ENCODE peak calls at places on chromosomes 12 and 14, in nine cellular contexts. One of them, this sample, is unnamed.

GRCh38 chr14:54374117-54374884 is 22.5 kb upstream of the CDKN3 start:
- DNase-seq in CD8-positive, alpha-beta T cell: no peak
- DNase-seq in CD8-positive, alpha-beta memory T cell: no peak
- DNase-seq in H54: no peak
- DNase-seq in OCI-LY7: no peak
- DNase-seq in activated T-helper 1 cell treated with anti-CD3 and anti-CD28 coated beads, Interleukin-2, amount 50 U/mL, for 16 hours: no peak
- DNase-seq in islet precursor cell: no peak
- DNase-seq in NCI-H1436: no peak
- DNase-seq in heart left ventricle: no peak
- DNase-seq in this sample: no peak

GRCh38 chr12:84874125-84874824 is 38.3 kb downstream of the SLC6A15 start:
- DNase-seq in heart left ventricle: no peak
- DNase-seq in NCI-H1436: peak
- DNase-seq in CD8-positive, alpha-beta T cell: no peak
- DNase-seq in activated T-helper 1 cell treated with anti-CD3 and anti-CD28 coated beads, Interleukin-2, amount 50 U/mL, for 16 hours: no peak
- DNase-seq in OCI-LY7: peak
- DNase-seq in islet precursor cell: no peak
- DNase-seq in CD8-positive, alpha-beta memory T cell: no peak
- DNase-seq in H54: no peak
- DNase-seq in this sample: peak

GRCh38 chr12:68850390-68850789 is 42.4 kb downstream of the MDM2 start:
- DNase-seq in islet precursor cell: no peak
- DNase-seq in H54: no peak
- DNase-seq in activated T-helper 1 cell treated with anti-CD3 and anti-CD28 coated beads, Interleukin-2, amount 50 U/mL, for 16 hours: no peak
- DNase-seq in CD8-positive, alpha-beta T cell: no peak
- DNase-seq in heart left ventricle: no peak
- DNase-seq in NCI-H1436: no peak
- DNase-seq in OCI-LY7: no peak
- DNase-seq in CD8-positive, alpha-beta memory T cell: no peak
- DNase-seq in this sample: no peak

GRCh38 chr12:52321433-52321832 is 235 bp upstream of the KRT83 start:
- DNase-seq in activated T-helper 1 cell treated with anti-CD3 and anti-CD28 coated beads, Interleukin-2, amount 50 U/mL, for 16 hours: no peak
- DNase-seq in heart left ventricle: no peak
- DNase-seq in islet precursor cell: no peak
- DNase-seq in NCI-H1436: no peak
- DNase-seq in H54: no peak
- DNase-seq in CD8-positive, alpha-beta memory T cell: no peak
- DNase-seq in CD8-positive, alpha-beta T cell: no peak
- DNase-seq in OCI-LY7: no peak
- DNase-seq in this sample: no peak

GRCh38 chr14:102146423-102146822 is 6.7 kb downstream of the WDR20 start:
- DNase-seq in H54: no peak
- DNase-seq in OCI-LY7: no peak
- DNase-seq in islet precursor cell: no peak
- DNase-seq in NCI-H1436: no peak
- DNase-seq in CD8-positive, alpha-beta T cell: no peak
- DNase-seq in heart left ventricle: no peak
- DNase-seq in activated T-helper 1 cell treated with anti-CD3 and anti-CD28 coated beads, Interleukin-2, amount 50 U/mL, for 16 hours: no peak
- DNase-seq in CD8-positive, alpha-beta memory T cell: no peak
- DNase-seq in this sample: no peak

GRCh38 chr12:4490973-4491372 is 45.4 kb upstream of the FGF6 start:
- DNase-seq in islet precursor cell: no peak
- DNase-seq in activated T-helper 1 cell treated with anti-CD3 and anti-CD28 coated beads, Interleukin-2, amount 50 U/mL, for 16 hours: no peak
- DNase-seq in CD8-positive, alpha-beta memory T cell: no peak
- DNase-seq in OCI-LY7: no peak
- DNase-seq in NCI-H1436: no peak
- DNase-seq in H54: no peak
- DNase-seq in CD8-positive, alpha-beta T cell: no peak
- DNase-seq in heart left ventricle: no peak
- DNase-seq in this sample: no peak

GRCh38 chr12:72295744-72296143 is 23.6 kb downstream of the TRHDE start:
- DNase-seq in NCI-H1436: no peak
- DNase-seq in CD8-positive, alpha-beta T cell: no peak
- DNase-seq in CD8-positive, alpha-beta memory T cell: no peak
- DNase-seq in H54: no peak
- DNase-seq in islet precursor cell: no peak
- DNase-seq in activated T-helper 1 cell treated with anti-CD3 and anti-CD28 coated beads, Interleukin-2, amount 50 U/mL, for 16 hours: no peak
- DNase-seq in heart left ventricle: no peak
- DNase-seq in OCI-LY7: no peak
- DNase-seq in this sample: peak

GRCh38 chr14:26765768-26766550 is 168.1 kb upstream of the NOVA1 start:
- DNase-seq in heart left ventricle: peak
- DNase-seq in activated T-helper 1 cell treated with anti-CD3 and anti-CD28 coated beads, Interleukin-2, amount 50 U/mL, for 16 hours: no peak
- DNase-seq in H54: no peak
- DNase-seq in NCI-H1436: no peak
- DNase-seq in OCI-LY7: no peak
- DNase-seq in CD8-positive, alpha-beta memory T cell: no peak
- DNase-seq in islet precursor cell: peak
- DNase-seq in CD8-positive, alpha-beta T cell: no peak
- DNase-seq in this sample: peak

GRCh38 chr14:96249016-96249415 is 7.0 kb upstream of the BDKRB1 start:
- DNase-seq in islet precursor cell: no peak
- DNase-seq in activated T-helper 1 cell treated with anti-CD3 and anti-CD28 coated beads, Interleukin-2, amount 50 U/mL, for 16 hours: no peak
- DNase-seq in heart left ventricle: no peak
- DNase-seq in CD8-positive, alpha-beta memory T cell: no peak
- DNase-seq in OCI-LY7: no peak
- DNase-seq in H54: no peak
- DNase-seq in CD8-positive, alpha-beta T cell: no peak
- DNase-seq in NCI-H1436: no peak
- DNase-seq in this sample: peak

GRCh38 chr14:101600891-101601602 is 39.8 kb downstream of the DIO3 start:
- DNase-seq in H54: no peak
- DNase-seq in activated T-helper 1 cell treated with anti-CD3 and anti-CD28 coated beads, Interleukin-2, amount 50 U/mL, for 16 hours: no peak
- DNase-seq in OCI-LY7: no peak
- DNase-seq in heart left ventricle: no peak
- DNase-seq in CD8-positive, alpha-beta memory T cell: no peak
- DNase-seq in CD8-positive, alpha-beta T cell: no peak
- DNase-seq in NCI-H1436: no peak
- DNase-seq in islet precursor cell: no peak
- DNase-seq in this sample: no peak

GRCh38 chr12:54125950-54126695 is 62.7 kb downstream of the SMUG1 start:
- DNase-seq in heart left ventricle: no peak
- DNase-seq in CD8-positive, alpha-beta memory T cell: no peak
- DNase-seq in NCI-H1436: no peak
- DNase-seq in CD8-positive, alpha-beta T cell: no peak
- DNase-seq in activated T-helper 1 cell treated with anti-CD3 and anti-CD28 coated beads, Interleukin-2, amount 50 U/mL, for 16 hours: no peak
- DNase-seq in islet precursor cell: peak
- DNase-seq in H54: no peak
- DNase-seq in OCI-LY7: no peak
- DNase-seq in this sample: no peak

GRCh38 chr14:80485764-80486163 is 274.5 kb upstream of the DIO2 start:
- DNase-seq in CD8-positive, alpha-beta T cell: no peak
- DNase-seq in CD8-positive, alpha-beta memory T cell: no peak
- DNase-seq in H54: no peak
- DNase-seq in NCI-H1436: no peak
- DNase-seq in OCI-LY7: no peak
- DNase-seq in activated T-helper 1 cell treated with anti-CD3 and anti-CD28 coated beads, Interleukin-2, amount 50 U/mL, for 16 hours: no peak
- DNase-seq in islet precursor cell: no peak
- DNase-seq in heart left ventricle: no peak
- DNase-seq in this sample: no peak

GRCh38 chr12:520119-520518 is 60.4 kb downstream of the B4GALNT3 start:
- DNase-seq in heart left ventricle: no peak
- DNase-seq in H54: no peak
- DNase-seq in NCI-H1436: no peak
- DNase-seq in activated T-helper 1 cell treated with anti-CD3 and anti-CD28 coated beads, Interleukin-2, amount 50 U/mL, for 16 hours: no peak
- DNase-seq in CD8-positive, alpha-beta T cell: no peak
- DNase-seq in CD8-positive, alpha-beta memory T cell: no peak
- DNase-seq in OCI-LY7: no peak
- DNase-seq in islet precursor cell: no peak
- DNase-seq in this sample: no peak

GRCh38 chr12:102436867-102437266 is 43.5 kb downstream of the IGF1 start:
- DNase-seq in CD8-positive, alpha-beta memory T cell: no peak
- DNase-seq in islet precursor cell: no peak
- DNase-seq in heart left ventricle: no peak
- DNase-seq in H54: no peak
- DNase-seq in NCI-H1436: no peak
- DNase-seq in activated T-helper 1 cell treated with anti-CD3 and anti-CD28 coated beads, Interleukin-2, amount 50 U/mL, for 16 hours: no peak
- DNase-seq in OCI-LY7: no peak
- DNase-seq in CD8-positive, alpha-beta T cell: no peak
- DNase-seq in this sample: no peak

GRCh38 chr12:107349008-107349747 is 255.8 kb upstream of the CRY1 start:
- DNase-seq in islet precursor cell: peak
- DNase-seq in OCI-LY7: no peak
- DNase-seq in heart left ventricle: no peak
- DNase-seq in NCI-H1436: no peak
- DNase-seq in CD8-positive, alpha-beta memory T cell: no peak
- DNase-seq in H54: peak
- DNase-seq in activated T-helper 1 cell treated with anti-CD3 and anti-CD28 coated beads, Interleukin-2, amount 50 U/mL, for 16 hours: no peak
- DNase-seq in CD8-positive, alpha-beta T cell: no peak
- DNase-seq in this sample: peak

GRCh38 chr12:292186-292585 is 29.6 kb upstream of the SLC6A13 start:
- DNase-seq in heart left ventricle: no peak
- DNase-seq in NCI-H1436: no peak
- DNase-seq in H54: peak
- DNase-seq in CD8-positive, alpha-beta T cell: no peak
- DNase-seq in CD8-positive, alpha-beta memory T cell: no peak
- DNase-seq in activated T-helper 1 cell treated with anti-CD3 and anti-CD28 coated beads, Interleukin-2, amount 50 U/mL, for 16 hours: no peak
- DNase-seq in islet precursor cell: no peak
- DNase-seq in OCI-LY7: no peak
- DNase-seq in this sample: no peak

GRCh38 chr14:103905861-103906456 is 22.3 kb upstream of the TDRD9 start:
- DNase-seq in activated T-helper 1 cell treated with anti-CD3 and anti-CD28 coated beads, Interleukin-2, amount 50 U/mL, for 16 hours: no peak
- DNase-seq in CD8-positive, alpha-beta T cell: peak
- DNase-seq in OCI-LY7: no peak
- DNase-seq in CD8-positive, alpha-beta memory T cell: no peak
- DNase-seq in H54: no peak
- DNase-seq in heart left ventricle: no peak
- DNase-seq in islet precursor cell: peak
- DNase-seq in NCI-H1436: no peak
- DNase-seq in this sample: no peak

GRCh38 chr12:49342914-49343731 is 3.6 kb upstream of the DNAJC22 start:
- DNase-seq in CD8-positive, alpha-beta memory T cell: no peak
- DNase-seq in NCI-H1436: no peak
- DNase-seq in heart left ventricle: peak
- DNase-seq in CD8-positive, alpha-beta T cell: peak
- DNase-seq in OCI-LY7: peak
- DNase-seq in activated T-helper 1 cell treated with anti-CD3 and anti-CD28 coated beads, Interleukin-2, amount 50 U/mL, for 16 hours: peak
- DNase-seq in H54: no peak
- DNase-seq in islet precursor cell: no peak
- DNase-seq in this sample: no peak

GRCh38 chr14:35374273-35374681 is 30.3 kb downstream of the NFKBIA start:
- DNase-seq in activated T-helper 1 cell treated with anti-CD3 and anti-CD28 coated beads, Interleukin-2, amount 50 U/mL, for 16 hours: no peak
- DNase-seq in H54: peak
- DNase-seq in CD8-positive, alpha-beta T cell: no peak
- DNase-seq in islet precursor cell: peak
- DNase-seq in OCI-LY7: no peak
- DNase-seq in NCI-H1436: no peak
- DNase-seq in heart left ventricle: no peak
- DNase-seq in CD8-positive, alpha-beta memory T cell: no peak
- DNase-seq in this sample: peak

GRCh38 chr12:6044082-6044481 is 80.4 kb downstream of the VWF start:
- DNase-seq in activated T-helper 1 cell treated with anti-CD3 and anti-CD28 coated beads, Interleukin-2, amount 50 U/mL, for 16 hours: no peak
- DNase-seq in CD8-positive, alpha-beta T cell: no peak
- DNase-seq in H54: peak
- DNase-seq in NCI-H1436: no peak
- DNase-seq in heart left ventricle: peak
- DNase-seq in CD8-positive, alpha-beta memory T cell: no peak
- DNase-seq in OCI-LY7: no peak
- DNase-seq in islet precursor cell: peak
- DNase-seq in this sample: no peak

GRCh38 chr12:124174406-124174805 is 120.5 kb upstream of the RFLNA start:
- DNase-seq in activated T-helper 1 cell treated with anti-CD3 and anti-CD28 coated beads, Interleukin-2, amount 50 U/mL, for 16 hours: no peak
- DNase-seq in NCI-H1436: no peak
- DNase-seq in H54: peak
- DNase-seq in CD8-positive, alpha-beta T cell: no peak
- DNase-seq in heart left ventricle: no peak
- DNase-seq in OCI-LY7: no peak
- DNase-seq in CD8-positive, alpha-beta memory T cell: no peak
- DNase-seq in islet precursor cell: peak
- DNase-seq in this sample: peak

GRCh38 chr14:59463773-59464650 is 1.2 kb downstream of the GPR135 start:
- DNase-seq in CD8-positive, alpha-beta T cell: no peak
- DNase-seq in CD8-positive, alpha-beta memory T cell: no peak
- DNase-seq in activated T-helper 1 cell treated with anti-CD3 and anti-CD28 coated beads, Interleukin-2, amount 50 U/mL, for 16 hours: peak
- DNase-seq in OCI-LY7: no peak
- DNase-seq in NCI-H1436: no peak
- DNase-seq in H54: no peak
- DNase-seq in heart left ventricle: no peak
- DNase-seq in islet precursor cell: peak
- DNase-seq in this sample: peak

GRCh38 chr12:47527816-47528215 is 178.0 kb downstream of the RPAP3 start:
- DNase-seq in CD8-positive, alpha-beta memory T cell: no peak
- DNase-seq in heart left ventricle: no peak
- DNase-seq in islet precursor cell: no peak
- DNase-seq in OCI-LY7: no peak
- DNase-seq in CD8-positive, alpha-beta T cell: no peak
- DNase-seq in H54: no peak
- DNase-seq in activated T-helper 1 cell treated with anti-CD3 and anti-CD28 coated beads, Interleukin-2, amount 50 U/mL, for 16 hours: no peak
- DNase-seq in NCI-H1436: no peak
- DNase-seq in this sample: peak

GRCh38 chr14:64407329-64407728 is 19.2 kb downstream of the MTHFD1 start:
- DNase-seq in NCI-H1436: no peak
- DNase-seq in H54: no peak
- DNase-seq in CD8-positive, alpha-beta T cell: no peak
- DNase-seq in islet precursor cell: no peak
- DNase-seq in activated T-helper 1 cell treated with anti-CD3 and anti-CD28 coated beads, Interleukin-2, amount 50 U/mL, for 16 hours: no peak
- DNase-seq in OCI-LY7: no peak
- DNase-seq in heart left ventricle: no peak
- DNase-seq in CD8-positive, alpha-beta memory T cell: no peak
- DNase-seq in this sample: no peak

GRCh38 chr12:26331960-26332359 is 136.6 kb downstream of the SSPN start:
- DNase-seq in OCI-LY7: no peak
- DNase-seq in islet precursor cell: no peak
- DNase-seq in CD8-positive, alpha-beta memory T cell: no peak
- DNase-seq in H54: no peak
- DNase-seq in NCI-H1436: no peak
- DNase-seq in CD8-positive, alpha-beta T cell: no peak
- DNase-seq in activated T-helper 1 cell treated with anti-CD3 and anti-CD28 coated beads, Interleukin-2, amount 50 U/mL, for 16 hours: no peak
- DNase-seq in heart left ventricle: no peak
- DNase-seq in this sample: no peak

GRCh38 chr12:75308279-75308678 is 21.8 kb downstream of the CAPS2 start:
- DNase-seq in islet precursor cell: no peak
- DNase-seq in NCI-H1436: no peak
- DNase-seq in H54: no peak
- DNase-seq in activated T-helper 1 cell treated with anti-CD3 and anti-CD28 coated beads, Interleukin-2, amount 50 U/mL, for 16 hours: no peak
- DNase-seq in OCI-LY7: no peak
- DNase-seq in heart left ventricle: no peak
- DNase-seq in CD8-positive, alpha-beta T cell: no peak
- DNase-seq in CD8-positive, alpha-beta memory T cell: no peak
- DNase-seq in this sample: no peak

GRCh38 chr12:79006306-79006705 is 141.7 kb downstream of the SYT1 start:
- DNase-seq in OCI-LY7: no peak
- DNase-seq in CD8-positive, alpha-beta T cell: no peak
- DNase-seq in NCI-H1436: no peak
- DNase-seq in activated T-helper 1 cell treated with anti-CD3 and anti-CD28 coated beads, Interleukin-2, amount 50 U/mL, for 16 hours: no peak
- DNase-seq in heart left ventricle: no peak
- DNase-seq in islet precursor cell: no peak
- DNase-seq in CD8-positive, alpha-beta memory T cell: no peak
- DNase-seq in H54: no peak
- DNase-seq in this sample: no peak

GRCh38 chr12:69024907-69025306 is 91.9 kb upstream of the CPM start:
- DNase-seq in heart left ventricle: no peak
- DNase-seq in H54: no peak
- DNase-seq in CD8-positive, alpha-beta memory T cell: no peak
- DNase-seq in NCI-H1436: no peak
- DNase-seq in activated T-helper 1 cell treated with anti-CD3 and anti-CD28 coated beads, Interleukin-2, amount 50 U/mL, for 16 hours: no peak
- DNase-seq in OCI-LY7: no peak
- DNase-seq in islet precursor cell: peak
- DNase-seq in CD8-positive, alpha-beta T cell: no peak
- DNase-seq in this sample: no peak

GRCh38 chr14:72682188-72682587 is 211.7 kb downstream of the DPF3 start:
- DNase-seq in H54: no peak
- DNase-seq in CD8-positive, alpha-beta memory T cell: no peak
- DNase-seq in NCI-H1436: no peak
- DNase-seq in activated T-helper 1 cell treated with anti-CD3 and anti-CD28 coated beads, Interleukin-2, amount 50 U/mL, for 16 hours: no peak
- DNase-seq in islet precursor cell: no peak
- DNase-seq in OCI-LY7: no peak
- DNase-seq in heart left ventricle: no peak
- DNase-seq in CD8-positive, alpha-beta T cell: no peak
- DNase-seq in this sample: peak

GRCh38 chr14:79407572-79407971 is 803.7 kb downstream of the DIO2 start:
- DNase-seq in NCI-H1436: no peak
- DNase-seq in OCI-LY7: no peak
- DNase-seq in islet precursor cell: peak
- DNase-seq in CD8-positive, alpha-beta memory T cell: no peak
- DNase-seq in activated T-helper 1 cell treated with anti-CD3 and anti-CD28 coated beads, Interleukin-2, amount 50 U/mL, for 16 hours: no peak
- DNase-seq in heart left ventricle: no peak
- DNase-seq in CD8-positive, alpha-beta T cell: no peak
- DNase-seq in H54: no peak
- DNase-seq in this sample: no peak

GRCh38 chr12:126202138-126202537 is 1136.9 kb downstream of the AACS start:
- DNase-seq in heart left ventricle: no peak
- DNase-seq in islet precursor cell: no peak
- DNase-seq in CD8-positive, alpha-beta memory T cell: no peak
- DNase-seq in NCI-H1436: no peak
- DNase-seq in CD8-positive, alpha-beta T cell: no peak
- DNase-seq in activated T-helper 1 cell treated with anti-CD3 and anti-CD28 coated beads, Interleukin-2, amount 50 U/mL, for 16 hours: no peak
- DNase-seq in H54: no peak
- DNase-seq in OCI-LY7: no peak
- DNase-seq in this sample: no peak